ENCODE peak calls at places on chromosomes 11 and 22, in seven cellular contexts. One of them, this sample, is unnamed.

GRCh38 chr11:63663809-63664208 is 7.4 kb downstream of the ATL3 start:
- DNase-seq in aorta: no peak
- DNase-seq in stomach: no peak
- DNase-seq in cardiac muscle cell: no peak
- DNase-seq in hepatocyte: no peak
- DNase-seq in CD4-positive, alpha-beta T cell: no peak
- DNase-seq in substantia nigra: no peak
- DNase-seq in this sample: peak; percentile 75

GRCh38 chr11:58575377-58576020 is at the start of gene LPXN:
- DNase-seq in stomach: no peak
- DNase-seq in CD4-positive, alpha-beta T cell: peak; percentile 33
- DNase-seq in substantia nigra: no peak
- DNase-seq in cardiac muscle cell: no peak
- DNase-seq in aorta: no peak
- DNase-seq in hepatocyte: no peak
- DNase-seq in this sample: no peak

GRCh38 chr22:21683401-21683811 is 17.6 kb downstream of the PPIL2 start:
- DNase-seq in cardiac muscle cell: no peak
- DNase-seq in stomach: no peak
- DNase-seq in aorta: no peak
- DNase-seq in substantia nigra: no peak
- DNase-seq in CD4-positive, alpha-beta T cell: no peak
- DNase-seq in hepatocyte: peak; percentile 2
- DNase-seq in this sample: no peak

GRCh38 chr11:67354314-67355022 is 1.1 kb upstream of the POLD4 start:
- DNase-seq in cardiac muscle cell: no peak
- DNase-seq in hepatocyte: peak; percentile 93
- DNase-seq in CD4-positive, alpha-beta T cell: no peak
- DNase-seq in substantia nigra: no peak
- DNase-seq in aorta: peak; percentile 91
- DNase-seq in stomach: peak; percentile 68
- DNase-seq in this sample: peak; percentile 95

GRCh38 chr11:102494216-102494615 is 36.3 kb downstream of the MMP7 start:
- DNase-seq in substantia nigra: no peak
- DNase-seq in aorta: no peak
- DNase-seq in CD4-positive, alpha-beta T cell: no peak
- DNase-seq in cardiac muscle cell: no peak
- DNase-seq in hepatocyte: peak; percentile 55
- DNase-seq in stomach: peak; percentile 43
- DNase-seq in this sample: peak; percentile 15

GRCh38 chr22:44452531-44453420 is 45.3 kb downstream of the RTL6 start:
- DNase-seq in stomach: peak; percentile 24
- DNase-seq in substantia nigra: no peak
- DNase-seq in aorta: no peak
- DNase-seq in cardiac muscle cell: no peak
- DNase-seq in hepatocyte: no peak
- DNase-seq in CD4-positive, alpha-beta T cell: no peak
- DNase-seq in this sample: no peak

GRCh38 chr11:65797711-65798110 is 10.8 kb downstream of the OVOL1 start:
- DNase-seq in cardiac muscle cell: no peak
- DNase-seq in stomach: no peak
- DNase-seq in substantia nigra: no peak
- DNase-seq in aorta: no peak
- DNase-seq in hepatocyte: no peak
- DNase-seq in CD4-positive, alpha-beta T cell: no peak
- DNase-seq in this sample: no peak

GRCh38 chr11:92854952-92855351 is 114.5 kb upstream of the MTNR1B start:
- DNase-seq in substantia nigra: no peak
- DNase-seq in cardiac muscle cell: no peak
- DNase-seq in CD4-positive, alpha-beta T cell: no peak
- DNase-seq in aorta: no peak
- DNase-seq in hepatocyte: no peak
- DNase-seq in stomach: no peak
- DNase-seq in this sample: no peak

GRCh38 chr11:68504432-68505066 is 44.0 kb downstream of the PPP6R3 start:
- DNase-seq in aorta: no peak
- DNase-seq in hepatocyte: no peak
- DNase-seq in substantia nigra: no peak
- DNase-seq in cardiac muscle cell: no peak
- DNase-seq in CD4-positive, alpha-beta T cell: no peak
- DNase-seq in stomach: no peak
- DNase-seq in this sample: no peak

GRCh38 chr11:41982975-41983374 is 523.5 kb upstream of the LRRC4C start:
- DNase-seq in cardiac muscle cell: no peak
- DNase-seq in CD4-positive, alpha-beta T cell: no peak
- DNase-seq in stomach: no peak
- DNase-seq in substantia nigra: no peak
- DNase-seq in hepatocyte: no peak
- DNase-seq in aorta: no peak
- DNase-seq in this sample: no peak

GRCh38 chr11:63670077-63670737 is 969 bp downstream of the ATL3 start:
- DNase-seq in hepatocyte: no peak
- DNase-seq in stomach: no peak
- DNase-seq in substantia nigra: no peak
- DNase-seq in aorta: no peak
- DNase-seq in cardiac muscle cell: no peak
- DNase-seq in CD4-positive, alpha-beta T cell: no peak
- DNase-seq in this sample: no peak

GRCh38 chr11:125199915-125200314 is 35.4 kb downstream of the PKNOX2 start:
- DNase-seq in CD4-positive, alpha-beta T cell: no peak
- DNase-seq in stomach: no peak
- DNase-seq in aorta: no peak
- DNase-seq in substantia nigra: no peak
- DNase-seq in cardiac muscle cell: no peak
- DNase-seq in hepatocyte: no peak
- DNase-seq in this sample: no peak

GRCh38 chr11:15289718-15290117 is 175.0 kb downstream of the INSC start:
- DNase-seq in CD4-positive, alpha-beta T cell: no peak
- DNase-seq in stomach: no peak
- DNase-seq in hepatocyte: no peak
- DNase-seq in cardiac muscle cell: no peak
- DNase-seq in substantia nigra: no peak
- DNase-seq in aorta: no peak
- DNase-seq in this sample: no peak

GRCh38 chr11:57324154-57324885 is 432 bp downstream of the TNKS1BP1 start:
- DNase-seq in aorta: peak; percentile 82
- DNase-seq in substantia nigra: no peak
- DNase-seq in cardiac muscle cell: peak; percentile 76
- DNase-seq in stomach: peak; percentile 33
- DNase-seq in CD4-positive, alpha-beta T cell: no peak
- DNase-seq in hepatocyte: peak; percentile 81
- DNase-seq in this sample: peak; percentile 41

GRCh38 chr11:34002420-34002819 is 49.1 kb upstream of the CAPRIN1 start:
- DNase-seq in aorta: no peak
- DNase-seq in hepatocyte: no peak
- DNase-seq in CD4-positive, alpha-beta T cell: no peak
- DNase-seq in substantia nigra: no peak
- DNase-seq in stomach: peak; percentile 57
- DNase-seq in cardiac muscle cell: no peak
- DNase-seq in this sample: no peak

GRCh38 chr11:23897453-23898289 is 599.2 kb upstream of the LUZP2 start:
- DNase-seq in stomach: no peak
- DNase-seq in cardiac muscle cell: no peak
- DNase-seq in CD4-positive, alpha-beta T cell: no peak
- DNase-seq in aorta: no peak
- DNase-seq in substantia nigra: no peak
- DNase-seq in hepatocyte: peak; percentile 9
- DNase-seq in this sample: peak; percentile 29

GRCh38 chr11:36110698-36111410 is 167.0 kb downstream of the LDLRAD3 start:
- DNase-seq in stomach: no peak
- DNase-seq in substantia nigra: no peak
- DNase-seq in aorta: no peak
- DNase-seq in cardiac muscle cell: no peak
- DNase-seq in hepatocyte: no peak
- DNase-seq in CD4-positive, alpha-beta T cell: no peak
- DNase-seq in this sample: no peak

GRCh38 chr11:73983764-73984543 is 1.3 kb upstream of the UCP2 start:
- DNase-seq in stomach: no peak
- DNase-seq in substantia nigra: no peak
- DNase-seq in hepatocyte: no peak
- DNase-seq in aorta: peak; percentile 55
- DNase-seq in CD4-positive, alpha-beta T cell: no peak
- DNase-seq in cardiac muscle cell: no peak
- DNase-seq in this sample: no peak

GRCh38 chr11:131802416-131802815 is 432.0 kb downstream of the NTM start:
- DNase-seq in CD4-positive, alpha-beta T cell: no peak
- DNase-seq in substantia nigra: no peak
- DNase-seq in hepatocyte: no peak
- DNase-seq in stomach: no peak
- DNase-seq in cardiac muscle cell: no peak
- DNase-seq in aorta: no peak
- DNase-seq in this sample: no peak

GRCh38 chr11:111454561-111455192 is 57.5 kb downstream of the BTG4 start:
- DNase-seq in cardiac muscle cell: peak; percentile 72
- DNase-seq in CD4-positive, alpha-beta T cell: no peak
- DNase-seq in stomach: no peak
- DNase-seq in hepatocyte: peak; percentile 78
- DNase-seq in substantia nigra: peak; percentile 69
- DNase-seq in aorta: no peak
- DNase-seq in this sample: peak; percentile 69

GRCh38 chr11:78313898-78314297 is 103.7 kb downstream of the GAB2 start:
- DNase-seq in hepatocyte: no peak
- DNase-seq in CD4-positive, alpha-beta T cell: no peak
- DNase-seq in stomach: no peak
- DNase-seq in aorta: no peak
- DNase-seq in substantia nigra: no peak
- DNase-seq in cardiac muscle cell: no peak
- DNase-seq in this sample: no peak
- H3K27ac ChIP-seq in hepatocyte: no peak overlapping the region
- H3K27ac ChIP-seq in CD4-positive, alpha-beta T cell: no peak overlapping the region
- H3K27ac ChIP-seq in stomach: peak overlapping the region; percentile 19
- H3K27ac ChIP-seq in aorta: no peak overlapping the region
- H3K27ac ChIP-seq in substantia nigra: peak overlapping the region; percentile 58
- H3K27ac ChIP-seq in cardiac muscle cell: no peak overlapping the region
- H3K27ac ChIP-seq in this sample: no peak overlapping the region

GRCh38 chr22:37012262-37012904 is 6.9 kb downstream of the TST start:
- DNase-seq in CD4-positive, alpha-beta T cell: no peak
- DNase-seq in hepatocyte: no peak
- DNase-seq in cardiac muscle cell: no peak
- DNase-seq in stomach: peak; percentile 77
- DNase-seq in aorta: no peak
- DNase-seq in substantia nigra: peak; percentile 44
- DNase-seq in this sample: no peak
- H3K27ac ChIP-seq in CD4-positive, alpha-beta T cell: no peak overlapping the region
- H3K27ac ChIP-seq in hepatocyte: no peak overlapping the region
- H3K27ac ChIP-seq in cardiac muscle cell: no peak overlapping the region
- H3K27ac ChIP-seq in stomach: peak overlapping the region; percentile 75
- H3K27ac ChIP-seq in aorta: no peak overlapping the region
- H3K27ac ChIP-seq in substantia nigra: peak overlapping the region; percentile 68
- H3K27ac ChIP-seq in this sample: peak overlapping the region; percentile 34

DNA sequence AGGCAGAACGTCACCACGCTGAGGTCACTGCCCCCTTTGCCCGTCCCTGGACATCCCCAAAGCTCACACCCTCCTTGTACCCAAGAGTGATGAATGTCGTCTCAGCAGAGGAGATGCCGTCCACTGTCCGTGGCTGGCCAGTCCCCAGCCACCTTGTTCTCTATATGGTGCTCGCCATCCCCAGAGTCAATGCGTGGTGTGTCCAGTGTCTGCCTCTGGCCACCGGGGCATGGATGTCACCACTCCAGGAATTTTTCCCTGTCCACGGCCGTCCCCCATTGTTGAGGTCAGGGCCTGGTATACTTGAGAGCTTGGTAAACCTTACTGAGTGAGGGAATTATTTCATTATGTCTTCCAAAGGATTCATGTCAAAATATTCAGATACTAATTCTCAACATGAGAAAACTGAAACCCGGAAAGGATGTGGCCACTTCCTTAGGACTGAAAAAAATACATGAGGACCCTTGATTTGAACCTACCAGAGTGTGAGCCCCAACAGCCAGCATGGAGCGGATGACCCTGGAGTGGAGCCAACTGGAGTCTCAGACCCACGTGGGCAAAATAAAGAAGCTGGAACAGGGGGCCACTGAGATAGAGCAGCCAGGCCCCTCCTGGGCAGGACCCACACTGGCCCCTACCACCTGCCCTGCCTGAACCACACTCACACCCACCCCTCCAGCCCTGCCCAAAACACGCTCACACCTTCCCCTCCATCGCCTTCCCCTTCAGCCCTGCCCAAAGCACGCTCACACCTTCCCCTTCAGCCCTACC is 376.4 kb downstream of the BRD1 start:
- DNase-seq in stomach: no peak
- DNase-seq in CD4-positive, alpha-beta T cell: no peak
- DNase-seq in aorta: peak; percentile 53
- DNase-seq in substantia nigra: no peak
- DNase-seq in hepatocyte: no peak
- DNase-seq in cardiac muscle cell: no peak
- DNase-seq in this sample: no peak
- H3K27ac ChIP-seq in stomach: no peak overlapping the region
- H3K27ac ChIP-seq in CD4-positive, alpha-beta T cell: no peak overlapping the region
- H3K27ac ChIP-seq in aorta: no peak overlapping the region
- H3K27ac ChIP-seq in substantia nigra: no peak overlapping the region
- H3K27ac ChIP-seq in hepatocyte: no peak overlapping the region
- H3K27ac ChIP-seq in cardiac muscle cell: no peak overlapping the region
- H3K27ac ChIP-seq in this sample: no peak overlapping the region

GRCh38 chr11:1825039-1825740 is 9.6 kb upstream of the SYT8 start:
- DNase-seq in aorta: peak; percentile 80
- DNase-seq in hepatocyte: peak; percentile 85
- DNase-seq in substantia nigra: no peak
- DNase-seq in CD4-positive, alpha-beta T cell: no peak
- DNase-seq in cardiac muscle cell: peak; percentile 89
- DNase-seq in stomach: peak; percentile 70
- DNase-seq in this sample: no peak

GRCh38 chr11:1827931-1828330 is 6.9 kb upstream of the SYT8 start:
- DNase-seq in aorta: peak; percentile 71
- DNase-seq in stomach: no peak
- DNase-seq in CD4-positive, alpha-beta T cell: no peak
- DNase-seq in cardiac muscle cell: no peak
- DNase-seq in substantia nigra: no peak
- DNase-seq in hepatocyte: no peak
- DNase-seq in this sample: no peak

GRCh38 chr11:1827095-1827797 is 7.5 kb upstream of the SYT8 start:
- DNase-seq in substantia nigra: peak; percentile 58
- DNase-seq in CD4-positive, alpha-beta T cell: no peak
- DNase-seq in stomach: peak; percentile 90
- DNase-seq in aorta: peak; percentile 91
- DNase-seq in cardiac muscle cell: no peak
- DNase-seq in hepatocyte: peak; percentile 76
- DNase-seq in this sample: peak; percentile 51

GRCh38 chr11:1825785-1826451 is 8.9 kb upstream of the SYT8 start:
- DNase-seq in hepatocyte: no peak
- DNase-seq in substantia nigra: no peak
- DNase-seq in cardiac muscle cell: no peak
- DNase-seq in stomach: no peak
- DNase-seq in CD4-positive, alpha-beta T cell: no peak
- DNase-seq in aorta: no peak
- DNase-seq in this sample: no peak

DNA sequence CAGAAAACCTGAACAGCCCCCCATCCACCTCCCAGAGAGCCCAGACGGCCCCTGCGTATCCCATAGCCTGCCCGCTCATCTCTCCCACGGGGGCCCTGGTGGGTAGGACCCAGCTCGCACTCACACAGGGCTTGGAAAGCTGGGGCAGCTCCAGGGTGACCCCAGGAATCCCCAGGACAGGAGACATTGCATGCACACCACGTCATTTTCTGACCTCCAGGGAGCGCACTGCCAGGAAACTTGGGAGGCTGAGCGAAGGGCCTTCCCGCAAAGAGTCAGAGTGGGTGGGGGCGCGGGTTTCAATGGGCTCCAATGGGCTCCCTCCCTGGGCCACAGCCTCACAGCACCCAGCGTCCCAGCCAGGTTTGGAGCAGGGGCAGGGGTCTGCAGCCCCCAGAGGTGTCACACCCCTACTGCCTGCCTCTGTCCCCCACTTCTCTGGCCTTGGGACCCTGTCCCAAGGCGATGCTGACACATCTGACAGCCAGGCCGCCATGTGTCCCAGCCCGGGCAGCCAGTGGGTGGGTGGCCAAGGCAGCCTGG is 8.2 kb upstream of the SYT8 start:
- DNase-seq in substantia nigra: no peak
- DNase-seq in cardiac muscle cell: no peak
- DNase-seq in CD4-positive, alpha-beta T cell: no peak
- DNase-seq in aorta: peak; percentile 93
- DNase-seq in hepatocyte: no peak
- DNase-seq in stomach: peak; percentile 61
- DNase-seq in this sample: peak; percentile 34
- H3K27ac ChIP-seq in substantia nigra: no peak overlapping the region
- H3K27ac ChIP-seq in cardiac muscle cell: no peak overlapping the region
- H3K27ac ChIP-seq in CD4-positive, alpha-beta T cell: no peak overlapping the region
- H3K27ac ChIP-seq in aorta: peak overlapping the region; percentile 91
- H3K27ac ChIP-seq in hepatocyte: peak overlapping the region; percentile 51
- H3K27ac ChIP-seq in stomach: peak overlapping the region; percentile 77
- H3K27ac ChIP-seq in this sample: peak overlapping the region; percentile 97

This sample was measured in RWPE1.